ENCODE peak calls at places on chromosomes 3 and 15, in six cellular contexts. D is mesothelial cell of epicardium, L is adrenal gland, X is cardiac muscle cell, S is ovary, U is A549. P is an unnamed sample.

GRCh38 chr3:58657571-58658141 is 8.9 kb downstream of the FAM3D start:
- DNase-seq in D (no peak), L (no peak), X (no peak), S (no peak), U (no peak), P (no peak)

GRCh38 chr3:40042752-40043443 is 233.5 kb downstream of the MYRIP start:
- DNase-seq in D (no peak), L (no peak), X (no peak), S (no peak), U (no peak), P (no peak)

GRCh38 chr3:66276705-66277274 is 56.0 kb downstream of the SLC25A26 start:
- DNase-seq in D (peak; percentile 69), L (peak; percentile 75), X (peak; percentile 78), S (peak; percentile 59), U (peak; percentile 62), P (peak; percentile 47)

GRCh38 chr3:184582583-184582982 is 21.0 kb downstream of the EPHB3 start:
- DNase-seq in D (no peak), L (peak; percentile 76), X (peak; percentile 78), S (no peak), U (no peak), P (no peak)

GRCh38 chr3:43998841-43999805 is 242.6 kb upstream of the TOPAZ1 start:
- DNase-seq in D (peak; percentile 68), L (no peak), X (peak; percentile 86), S (no peak), U (peak; percentile 86), P (no peak)

GRCh38 chr3:21830541-21830940 is 79.5 kb upstream of the ZNF385D start:
- DNase-seq in D (no peak), L (no peak), X (no peak), S (no peak), U (no peak), P (no peak)

GRCh38 chr15:58252586-58253323 is 114.6 kb downstream of the AQP9 start:
- DNase-seq in D (no peak), L (no peak), X (no peak), S (no peak), U (no peak), P (no peak)

GRCh38 chr3:25045291-25045690 is 382.8 kb upstream of the RARB start:
- DNase-seq in D (no peak), L (peak; percentile 2), X (peak; percentile 54), S (no peak), U (no peak), P (no peak)

GRCh38 chr3:29757054-29757777 is 476.3 kb downstream of the RBMS3 start:
- DNase-seq in D (no peak), L (no peak), X (no peak), S (no peak), U (no peak), P (no peak)

GRCh38 chr3:140186421-140186920 is 251.5 kb downstream of the CLSTN2 start:
- DNase-seq in D (no peak), L (peak; percentile 54), X (no peak), S (no peak), U (no peak), P (peak; percentile 49)

GRCh38 chr3:168620854-168621253 is 525.1 kb upstream of the GOLIM4 start:
- DNase-seq in D (peak; percentile 41), L (peak; percentile 3), X (peak; percentile 76), S (no peak), U (peak; percentile 18), P (no peak)

GRCh38 chr15:45871121-45871855 is 236.5 kb downstream of the SQOR start:
- DNase-seq in D (no peak), L (no peak), X (no peak), S (no peak), U (no peak), P (no peak)

GRCh38 chr15:20340331-20340811 is 201.2 kb downstream of the GOLGA6L6 start:
- DNase-seq in D (peak; percentile 84), L (no peak), X (peak; percentile 44), S (peak; percentile 48), U (peak; percentile 22), P (peak; percentile 26)

GRCh38 chr15:101496198-101496986 is 6.9 kb upstream of the PCSK6 start:
- DNase-seq in D (no peak), L (no peak), X (peak; percentile 45), S (no peak), U (no peak), P (no peak)

GRCh38 chr3:23490459-23490858 is 287.3 kb downstream of the UBE2E2 start:
- DNase-seq in D (no peak), L (no peak), X (no peak), S (no peak), U (peak; percentile 50), P (no peak)

GRCh38 chr3:50445919-50446318 is 57.5 kb downstream of the CACNA2D2 start:
- DNase-seq in D (no peak), L (no peak), X (no peak), S (no peak), U (peak; percentile 9), P (no peak)

GRCh38 chr3:27590437-27591320 is 106.5 kb upstream of the SLC4A7 start:
- DNase-seq in D (no peak), L (no peak), X (no peak), S (no peak), U (peak; percentile 6), P (peak; percentile 20)

GRCh38 chr3:127012091-127012490 is 29.2 kb downstream of the PLXNA1 start:
- DNase-seq in D (no peak), L (no peak), X (no peak), S (no peak), U (no peak), P (no peak)

GRCh38 chr15:64905119-64905831 is 6.4 kb upstream of the ANKDD1A start:
- DNase-seq in D (peak; percentile 67), L (peak; percentile 76), X (peak; percentile 91), S (peak; percentile 62), U (peak; percentile 70), P (peak; percentile 76)

GRCh38 chr3:47315069-47315647 is 32.4 kb downstream of the KLHL18 start:
- DNase-seq in D (no peak), L (peak; percentile 64), X (no peak), S (no peak), U (no peak), P (no peak)

GRCh38 chr3:9352917-9353823 is 9.7 kb upstream of the THUMPD3 start:
- DNase-seq in D (peak; percentile 66), L (peak; percentile 85), X (peak; percentile 66), S (peak; percentile 74), U (peak; percentile 72), P (peak; percentile 69)

GRCh38 chr3:4887177-4887576 is 92.1 kb upstream of the BHLHE40 start:
- DNase-seq in D (no peak), L (no peak), X (no peak), S (no peak), U (no peak), P (no peak)

GRCh38 chr15:60682615-60683014 is 203.7 kb upstream of the ICE2 start:
- DNase-seq in D (no peak), L (peak; percentile 35), X (no peak), S (no peak), U (no peak), P (no peak)

GRCh38 chr15:58856090-58856489 is 77.4 kb downstream of the SLTM start:
- DNase-seq in D (no peak), L (no peak), X (no peak), S (no peak), U (no peak), P (no peak)

DNA sequence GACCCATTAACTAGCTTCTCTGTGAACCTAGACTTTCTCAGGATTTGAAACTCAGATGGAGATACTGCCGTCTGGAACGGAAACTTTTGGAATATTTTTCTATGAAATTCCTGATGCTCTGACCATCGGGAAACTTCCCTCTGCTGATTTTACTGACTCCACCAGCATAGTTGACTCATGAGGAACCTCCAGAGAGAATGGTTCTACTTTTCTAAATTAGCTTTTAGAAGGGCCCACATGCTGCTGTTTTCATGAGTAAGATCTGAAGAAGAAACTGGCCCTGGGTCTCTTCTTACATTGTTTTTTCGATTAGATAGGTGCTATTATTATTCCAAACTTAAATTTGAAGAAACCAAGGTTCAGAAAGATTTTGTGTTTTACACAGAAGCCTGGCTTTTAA is 326.3 kb upstream of the NR2E3 start:
- DNase-seq in D (no peak), L (no peak), X (no peak), S (no peak), U (no peak), P (no peak)
- TF ChIP-seq CTCF in D (no peak), L (no peak), X (no peak), S (no peak), U (no peak), P (no peak)

DNA sequence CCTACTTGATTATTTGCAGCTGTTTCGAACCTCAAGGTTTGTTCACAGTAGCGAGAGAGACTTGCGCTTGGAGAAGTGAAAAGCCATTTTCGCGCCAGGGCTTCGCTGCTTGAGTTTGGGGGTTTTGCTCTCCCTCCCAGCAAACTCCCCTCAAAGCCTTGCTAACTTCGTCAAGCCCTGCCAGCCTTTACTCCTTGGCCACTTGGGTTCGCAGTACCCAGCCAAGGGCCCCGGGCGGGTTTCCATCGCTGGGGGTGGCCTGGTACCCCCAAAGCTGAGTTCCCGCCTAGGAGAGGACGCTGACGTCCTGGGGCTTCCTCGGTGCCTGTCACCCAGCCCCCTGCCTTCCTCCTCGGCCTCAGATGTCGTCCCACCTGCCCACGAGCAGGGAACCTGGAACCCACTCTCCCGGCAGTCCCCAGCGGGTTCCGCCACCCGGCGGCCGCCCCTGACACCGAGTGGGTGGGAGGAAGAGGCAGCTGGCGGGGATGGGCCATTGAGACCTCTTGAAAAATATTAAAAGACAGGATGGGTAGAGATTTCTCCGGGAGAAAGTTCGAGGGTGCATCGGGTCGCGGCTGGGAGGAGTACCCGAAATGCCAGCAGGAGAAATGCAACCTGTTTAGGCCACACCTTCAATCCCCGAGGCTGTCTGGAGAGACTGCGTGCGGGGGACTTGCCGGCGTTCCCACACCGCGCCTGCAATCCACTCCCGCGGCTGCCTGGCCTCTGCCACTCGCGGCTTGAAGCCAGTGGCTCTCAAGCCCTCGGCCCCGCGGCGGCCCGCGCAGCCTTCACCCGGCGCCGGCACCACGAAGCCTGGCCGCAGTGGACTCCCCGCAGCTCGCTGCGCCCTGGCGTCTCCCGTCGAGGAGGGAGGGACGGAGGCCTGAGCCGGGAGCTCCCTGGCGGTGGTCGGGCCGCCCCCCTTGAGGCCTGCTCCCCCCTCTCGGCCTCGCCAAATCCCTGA is 8.8 kb upstream of the NR2F2 start:
- DNase-seq in D (peak; percentile 61), L (no peak), X (no peak), S (peak; percentile 72), U (no peak), P (peak; percentile 73)
- TF ChIP-seq CTCF in D (no peak), L (no peak), X (peak; percentile 13), S (no peak), U (no peak), P (no peak)

DNA sequence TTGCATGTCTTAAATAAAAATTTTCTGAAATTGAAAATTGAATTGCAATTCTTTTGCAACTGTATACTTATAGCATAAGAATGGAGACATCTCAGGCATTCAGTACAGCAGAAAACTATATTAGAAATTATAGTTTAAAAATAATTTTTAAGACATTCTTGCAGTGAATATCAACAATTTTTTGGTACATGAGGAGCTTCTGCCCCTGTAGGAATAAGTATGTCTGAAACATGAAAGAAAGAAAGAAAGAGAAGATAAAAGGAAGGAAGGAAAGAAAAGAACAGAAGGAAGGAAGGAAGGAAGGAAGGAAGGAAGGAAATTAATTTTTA is 165.0 kb downstream of the GMNC start:
- DNase-seq in D (no peak), L (no peak), X (no peak), S (no peak), U (no peak), P (no peak)
- TF ChIP-seq CTCF in D (no peak), L (no peak), X (no peak), S (no peak), U (no peak), P (no peak)

DNA sequence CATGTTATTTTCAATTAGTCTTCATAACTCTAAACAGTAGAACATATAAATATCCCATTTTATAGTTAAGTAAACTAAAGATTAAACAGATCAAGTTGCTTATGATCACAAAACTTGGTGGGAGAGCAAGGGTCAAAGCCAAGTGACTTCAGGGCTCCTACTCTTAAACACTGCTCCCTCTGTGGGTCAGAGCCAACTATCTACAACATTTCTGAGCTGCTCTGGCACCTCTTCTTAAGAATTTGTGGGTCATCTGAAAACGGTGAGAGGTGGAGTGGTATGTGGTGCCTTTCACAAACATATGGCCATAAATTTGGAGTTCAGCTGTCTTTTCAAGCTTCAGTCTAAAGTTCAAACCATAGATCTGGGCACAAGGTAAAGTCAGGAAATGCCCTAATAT is 10.9 kb downstream of the ATG3 start:
- DNase-seq in D (no peak), L (no peak), X (no peak), S (no peak), U (peak; percentile 10), P (no peak)
- TF ChIP-seq CTCF in D (no peak), L (no peak), X (no peak), S (no peak), U (no peak), P (no peak)